ENCODE peak calls at places on chromosomes 16 and 17, in seven cellular contexts. One of them, this sample, is unnamed.

GRCh38 chr17:65064452-65065019 is 8.0 kb upstream of the GNA13 start:
- DNase-seq in stomach: no peak
- DNase-seq in HFF-Myc: no peak
- DNase-seq in endodermal cell: peak
- DNase-seq in transverse colon: no peak
- DNase-seq in GM12865: no peak
- DNase-seq in cardiac fibroblast: peak
- DNase-seq in this sample: no peak

GRCh38 chr16:68707341-68708152 is 29.5 kb upstream of the CDH1 start:
- DNase-seq in stomach: peak
- DNase-seq in HFF-Myc: no peak
- DNase-seq in endodermal cell: peak
- DNase-seq in transverse colon: peak
- DNase-seq in GM12865: no peak
- DNase-seq in cardiac fibroblast: peak
- DNase-seq in this sample: no peak

GRCh38 chr17:57853695-57854094 is 3.9 kb upstream of the MRPS23 start:
- DNase-seq in stomach: peak
- DNase-seq in HFF-Myc: no peak
- DNase-seq in endodermal cell: no peak
- DNase-seq in transverse colon: peak
- DNase-seq in GM12865: no peak
- DNase-seq in cardiac fibroblast: no peak
- DNase-seq in this sample: no peak

GRCh38 chr16:14501331-14502255 is 128.5 kb downstream of the PARN start:
- DNase-seq in stomach: peak
- DNase-seq in HFF-Myc: peak
- DNase-seq in endodermal cell: peak
- DNase-seq in transverse colon: peak
- DNase-seq in GM12865: peak
- DNase-seq in cardiac fibroblast: peak
- DNase-seq in this sample: no peak

GRCh38 chr16:62954144-62955032 is 918.1 kb upstream of the CDH8 start:
- DNase-seq in stomach: no peak
- DNase-seq in HFF-Myc: no peak
- DNase-seq in endodermal cell: peak
- DNase-seq in transverse colon: no peak
- DNase-seq in GM12865: no peak
- DNase-seq in cardiac fibroblast: no peak
- DNase-seq in this sample: no peak

GRCh38 chr17:39543176-39543575 is 64.5 kb downstream of the NEUROD2 start:
- DNase-seq in stomach: no peak
- DNase-seq in HFF-Myc: no peak
- DNase-seq in endodermal cell: no peak
- DNase-seq in transverse colon: no peak
- DNase-seq in GM12865: no peak
- DNase-seq in cardiac fibroblast: no peak
- DNase-seq in this sample: no peak

GRCh38 chr17:68460715-68461114 is 3.4 kb upstream of the WIPI1 start:
- DNase-seq in stomach: no peak
- DNase-seq in HFF-Myc: no peak
- DNase-seq in endodermal cell: no peak
- DNase-seq in transverse colon: no peak
- DNase-seq in GM12865: peak
- DNase-seq in cardiac fibroblast: no peak
- DNase-seq in this sample: no peak

GRCh38 chr17:45293413-45294211 is 23.2 kb downstream of the MAP3K14 start:
- DNase-seq in stomach: peak
- DNase-seq in HFF-Myc: peak
- DNase-seq in endodermal cell: peak
- DNase-seq in transverse colon: peak
- DNase-seq in GM12865: peak
- DNase-seq in cardiac fibroblast: peak
- DNase-seq in this sample: no peak

GRCh38 chr17:44878627-44879221 is 20.5 kb downstream of the EFTUD2 start:
- DNase-seq in stomach: no peak
- DNase-seq in HFF-Myc: no peak
- DNase-seq in endodermal cell: peak
- DNase-seq in transverse colon: no peak
- DNase-seq in GM12865: peak
- DNase-seq in cardiac fibroblast: peak
- DNase-seq in this sample: no peak

GRCh38 chr17:34637548-34638525 is 58.5 kb downstream of the TMEM132E start:
- DNase-seq in stomach: peak
- DNase-seq in HFF-Myc: peak
- DNase-seq in endodermal cell: peak
- DNase-seq in transverse colon: peak
- DNase-seq in GM12865: peak
- DNase-seq in cardiac fibroblast: peak
- DNase-seq in this sample: peak

GRCh38 chr17:2025220-2025621 is at the start of gene RTN4RL1:
- DNase-seq in stomach: peak
- DNase-seq in HFF-Myc: no peak
- DNase-seq in endodermal cell: peak
- DNase-seq in transverse colon: peak
- DNase-seq in GM12865: peak
- DNase-seq in cardiac fibroblast: peak
- DNase-seq in this sample: no peak

GRCh38 chr16:85490971-85491771 is 122.0 kb upstream of the GSE1 start:
- DNase-seq in stomach: peak
- DNase-seq in HFF-Myc: no peak
- DNase-seq in endodermal cell: peak
- DNase-seq in transverse colon: peak
- DNase-seq in GM12865: peak
- DNase-seq in cardiac fibroblast: no peak
- DNase-seq in this sample: no peak

GRCh38 chr17:44736551-44737240 is 22.1 kb upstream of the ADAM11 start:
- DNase-seq in stomach: no peak
- DNase-seq in HFF-Myc: no peak
- DNase-seq in endodermal cell: no peak
- DNase-seq in transverse colon: no peak
- DNase-seq in GM12865: no peak
- DNase-seq in cardiac fibroblast: no peak
- DNase-seq in this sample: no peak

GRCh38 chr17:27776882-27777624 is 23.3 kb downstream of the NOS2 start:
- DNase-seq in stomach: no peak
- DNase-seq in HFF-Myc: no peak
- DNase-seq in endodermal cell: no peak
- DNase-seq in transverse colon: no peak
- DNase-seq in GM12865: no peak
- DNase-seq in cardiac fibroblast: no peak
- DNase-seq in this sample: no peak

GRCh38 chr16:69396187-69397061 is 10.6 kb upstream of the TERF2 start:
- DNase-seq in stomach: peak
- DNase-seq in HFF-Myc: peak
- DNase-seq in endodermal cell: peak
- DNase-seq in transverse colon: peak
- DNase-seq in GM12865: peak
- DNase-seq in cardiac fibroblast: peak
- DNase-seq in this sample: peak

GRCh38 chr17:35788504-35788998 is 6.9 kb downstream of the MMP28 start:
- DNase-seq in stomach: no peak
- DNase-seq in HFF-Myc: peak
- DNase-seq in endodermal cell: no peak
- DNase-seq in transverse colon: no peak
- DNase-seq in GM12865: no peak
- DNase-seq in cardiac fibroblast: peak
- DNase-seq in this sample: no peak

GRCh38 chr17:45410144-45411091 is 22.3 kb downstream of the ARHGAP27 start:
- DNase-seq in stomach: no peak
- DNase-seq in HFF-Myc: no peak
- DNase-seq in endodermal cell: peak
- DNase-seq in transverse colon: peak
- DNase-seq in GM12865: peak
- DNase-seq in cardiac fibroblast: no peak
- DNase-seq in this sample: no peak

GRCh38 chr17:30363715-30364202 is 15.0 kb upstream of the CPD start:
- DNase-seq in stomach: peak
- DNase-seq in HFF-Myc: peak
- DNase-seq in endodermal cell: no peak
- DNase-seq in transverse colon: peak
- DNase-seq in GM12865: peak
- DNase-seq in cardiac fibroblast: peak
- DNase-seq in this sample: no peak

GRCh38 chr16:4176794-4177438 is 60.7 kb upstream of the ADCY9 start:
- DNase-seq in stomach: no peak
- DNase-seq in HFF-Myc: no peak
- DNase-seq in endodermal cell: peak
- DNase-seq in transverse colon: peak
- DNase-seq in GM12865: peak
- DNase-seq in cardiac fibroblast: peak
- DNase-seq in this sample: no peak

GRCh38 chr16:21097151-21097550 is 53.5 kb downstream of the DNAH3 start:
- DNase-seq in stomach: no peak
- DNase-seq in HFF-Myc: no peak
- DNase-seq in endodermal cell: no peak
- DNase-seq in transverse colon: no peak
- DNase-seq in GM12865: no peak
- DNase-seq in cardiac fibroblast: peak
- DNase-seq in this sample: no peak

GRCh38 chr17:740240-741055 is 8.1 kb downstream of the TLCD3A start:
- DNase-seq in stomach: no peak
- DNase-seq in HFF-Myc: no peak
- DNase-seq in endodermal cell: no peak
- DNase-seq in transverse colon: peak
- DNase-seq in GM12865: peak
- DNase-seq in cardiac fibroblast: no peak
- DNase-seq in this sample: no peak

GRCh38 chr16:4860727-4861342 is 13.6 kb downstream of the UBN1 start:
- DNase-seq in stomach: no peak
- DNase-seq in HFF-Myc: no peak
- DNase-seq in endodermal cell: no peak
- DNase-seq in transverse colon: no peak
- DNase-seq in GM12865: no peak
- DNase-seq in cardiac fibroblast: no peak
- DNase-seq in this sample: no peak

GRCh38 chr17:22270381-22270780 is 578.1 kb downstream of the KCNJ18 start:
- DNase-seq in stomach: no peak
- DNase-seq in HFF-Myc: no peak
- DNase-seq in endodermal cell: no peak
- DNase-seq in transverse colon: no peak
- DNase-seq in GM12865: no peak
- DNase-seq in cardiac fibroblast: no peak
- DNase-seq in this sample: no peak

GRCh38 chr17:75240394-75241142 is 20.8 kb downstream of the GGA3 start:
- DNase-seq in stomach: no peak
- DNase-seq in HFF-Myc: no peak
- DNase-seq in endodermal cell: peak
- DNase-seq in transverse colon: no peak
- DNase-seq in GM12865: no peak
- DNase-seq in cardiac fibroblast: peak
- DNase-seq in this sample: no peak

GRCh38 chr17:7656958-7657715 is 6.4 kb downstream of the ATP1B2 start:
- DNase-seq in stomach: no peak
- DNase-seq in HFF-Myc: no peak
- DNase-seq in endodermal cell: peak
- DNase-seq in transverse colon: peak
- DNase-seq in GM12865: no peak
- DNase-seq in cardiac fibroblast: no peak
- DNase-seq in this sample: no peak
- TF ChIP-seq CTCF in stomach: no peak
- TF ChIP-seq CTCF in HFF-Myc: no peak
- TF ChIP-seq CTCF in endodermal cell: peak
- TF ChIP-seq CTCF in transverse colon: no peak
- TF ChIP-seq CTCF in GM12865: no peak
- TF ChIP-seq CTCF in cardiac fibroblast: no peak
- TF ChIP-seq CTCF in this sample: peak

DNA sequence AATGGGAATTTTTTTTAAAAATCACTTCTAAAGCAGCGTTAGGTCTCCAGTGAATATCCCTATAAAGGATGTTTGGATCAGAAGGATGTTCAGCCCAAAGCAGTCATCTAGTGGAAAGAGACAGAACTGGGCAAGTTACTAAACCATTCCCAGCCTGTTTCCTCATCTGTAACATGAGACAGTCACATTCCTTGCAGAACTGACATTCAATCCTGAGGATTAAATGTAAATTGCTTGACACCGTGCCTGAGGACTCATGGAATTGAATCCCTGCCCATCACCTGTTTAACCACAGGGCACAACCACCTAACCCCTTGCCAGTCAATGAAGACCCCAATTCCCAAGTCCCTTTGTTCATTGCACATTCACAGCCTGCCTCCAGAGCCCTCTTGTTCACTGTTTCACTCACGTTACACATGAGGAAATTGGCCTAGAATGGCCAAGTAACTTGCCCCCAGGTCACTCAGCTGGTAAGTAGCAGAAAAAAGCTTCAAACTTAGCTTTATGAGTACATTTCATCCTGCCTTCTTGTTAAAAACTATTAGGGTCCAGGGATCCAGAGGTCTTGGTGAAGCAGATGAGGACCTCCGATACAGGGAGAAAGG is 1.4 kb downstream of the CMTM2 start:
- DNase-seq in stomach: no peak
- DNase-seq in HFF-Myc: peak
- DNase-seq in endodermal cell: no peak
- DNase-seq in transverse colon: no peak
- DNase-seq in GM12865: no peak
- DNase-seq in cardiac fibroblast: peak
- DNase-seq in this sample: no peak
- TF ChIP-seq CTCF in stomach: no peak
- TF ChIP-seq CTCF in HFF-Myc: peak
- TF ChIP-seq CTCF in endodermal cell: no peak
- TF ChIP-seq CTCF in transverse colon: no peak
- TF ChIP-seq CTCF in GM12865: no peak
- TF ChIP-seq CTCF in cardiac fibroblast: peak
- TF ChIP-seq CTCF in this sample: no peak

DNA sequence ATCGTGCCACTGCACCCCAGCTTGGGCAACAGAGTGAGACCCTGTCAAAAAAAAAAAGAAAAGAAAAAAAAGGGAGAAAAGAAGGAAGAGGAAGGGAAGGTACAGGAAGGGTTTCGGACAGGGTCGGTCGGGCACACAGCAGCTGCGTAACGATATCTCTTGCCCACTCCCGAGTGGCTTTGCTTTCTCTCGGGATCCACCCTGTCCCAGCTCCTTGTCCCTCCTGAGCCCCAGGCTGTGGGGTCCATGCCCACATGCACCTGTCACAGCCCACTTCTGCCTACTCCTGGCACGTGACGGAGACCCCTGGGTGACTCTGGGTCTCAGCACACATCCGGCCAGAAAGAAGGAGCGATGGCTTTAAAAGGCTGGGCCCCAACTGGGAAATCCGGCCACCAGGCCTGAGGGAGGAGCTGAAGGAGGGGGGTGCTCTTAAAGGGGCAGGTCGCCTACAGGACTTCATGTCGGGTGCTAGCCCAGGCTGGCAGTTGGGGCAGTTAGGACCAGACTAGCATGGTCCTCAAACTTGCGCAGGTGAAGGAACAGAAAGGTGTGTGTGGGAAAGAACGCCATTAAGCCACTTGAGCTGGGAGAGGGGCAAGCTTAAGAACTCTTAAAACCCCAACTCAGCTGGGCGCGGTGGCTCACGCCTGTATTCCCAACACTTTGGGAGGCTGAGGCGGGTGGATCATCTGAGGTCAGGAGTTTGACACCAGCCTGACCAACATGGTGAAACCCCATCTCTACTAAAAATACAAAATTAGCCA is at the start of gene GHDC:
- DNase-seq in stomach: peak
- DNase-seq in HFF-Myc: peak
- DNase-seq in endodermal cell: peak
- DNase-seq in transverse colon: peak
- DNase-seq in GM12865: peak
- DNase-seq in cardiac fibroblast: peak
- DNase-seq in this sample: no peak
- TF ChIP-seq CTCF in stomach: no peak
- TF ChIP-seq CTCF in HFF-Myc: no peak
- TF ChIP-seq CTCF in endodermal cell: no peak
- TF ChIP-seq CTCF in transverse colon: no peak
- TF ChIP-seq CTCF in GM12865: no peak
- TF ChIP-seq CTCF in cardiac fibroblast: no peak
- TF ChIP-seq CTCF in this sample: no peak

GRCh38 chr16:87017388-87018012 is 299.7 kb downstream of the C16orf95 start:
- DNase-seq in stomach: no peak
- DNase-seq in HFF-Myc: peak
- DNase-seq in endodermal cell: peak
- DNase-seq in transverse colon: no peak
- DNase-seq in GM12865: no peak
- DNase-seq in cardiac fibroblast: peak
- DNase-seq in this sample: no peak
- TF ChIP-seq CTCF in stomach: no peak
- TF ChIP-seq CTCF in HFF-Myc: peak
- TF ChIP-seq CTCF in endodermal cell: peak
- TF ChIP-seq CTCF in transverse colon: no peak
- TF ChIP-seq CTCF in GM12865: no peak
- TF ChIP-seq CTCF in cardiac fibroblast: peak
- TF ChIP-seq CTCF in this sample: peak

This sample was measured in type B pancreatic cell.